ENCODE peak calls at places on chromosome 11, in six cellular contexts. P, Y, C, B, M and D are unnamed samples.

GRCh38 chr11:81007046-81007445 is 1566.2 kb upstream of the TENM4 start:
- DNase-seq in P (no peak), Y (no peak), C (no peak), B (no peak), M (no peak), D (no peak)

GRCh38 chr11:18329196-18329870 is 7.0 kb downstream of the GTF2H1 start:
- DNase-seq in P (no peak), Y (no peak), C (peak), B (no peak), M (no peak), D (no peak)

GRCh38 chr11:35623708-35624168 is 5.5 kb downstream of the FJX1 start:
- DNase-seq in P (no peak), Y (no peak), C (peak), B (no peak), M (no peak), D (no peak)

GRCh38 chr11:43578346-43579170 is 102.0 kb upstream of the HSD17B12 start:
- DNase-seq in P (no peak), Y (no peak), C (no peak), B (no peak), M (no peak), D (no peak)

GRCh38 chr11:26040339-26040738 is 291.6 kb upstream of the ANO3 start:
- DNase-seq in P (no peak), Y (no peak), C (no peak), B (no peak), M (no peak), D (no peak)

GRCh38 chr11:36361901-36362391 is 65.9 kb downstream of the PRR5L start:
- DNase-seq in P (no peak), Y (no peak), C (peak), B (no peak), M (peak), D (no peak)

GRCh38 chr11:132445966-132446365 is 1075.6 kb downstream of the NTM start:
- DNase-seq in P (no peak), Y (no peak), C (no peak), B (no peak), M (peak), D (no peak)

GRCh38 chr11:75524576-75525432 is 937 bp downstream of the GDPD5 start:
- DNase-seq in P (no peak), Y (no peak), C (peak), B (peak), M (no peak), D (no peak)

GRCh38 chr11:27179334-27179733 is 138.7 kb downstream of the BBOX1 start:
- DNase-seq in P (no peak), Y (no peak), C (no peak), B (no peak), M (no peak), D (no peak)

GRCh38 chr11:79152511-79152910 is 288.3 kb downstream of the TENM4 start:
- DNase-seq in P (no peak), Y (no peak), C (no peak), B (no peak), M (no peak), D (peak)

GRCh38 chr11:130209944-130210854 is 50.6 kb downstream of the ST14 start:
- DNase-seq in P (no peak), Y (no peak), C (no peak), B (no peak), M (no peak), D (no peak)

GRCh38 chr11:31720666-31721199 is 90.4 kb downstream of the PAX6 start:
- DNase-seq in P (no peak), Y (no peak), C (no peak), B (no peak), M (no peak), D (no peak)

GRCh38 chr11:70597751-70598377 is 199.5 kb downstream of the CTTN start:
- DNase-seq in P (no peak), Y (no peak), C (no peak), B (no peak), M (no peak), D (no peak)

GRCh38 chr11:15745266-15745665 is 611.1 kb downstream of the SOX6 start:
- DNase-seq in P (no peak), Y (no peak), C (no peak), B (no peak), M (no peak), D (no peak)

GRCh38 chr11:47448566-47449427 is at the start of gene RAPSN:
- DNase-seq in P (no peak), Y (peak), C (no peak), B (no peak), M (no peak), D (no peak)

GRCh38 chr11:94669032-94669431 is 99.1 kb upstream of the AMOTL1 start:
- DNase-seq in P (no peak), Y (no peak), C (no peak), B (no peak), M (no peak), D (no peak)

GRCh38 chr11:9001736-9002135 is 2.1 kb downstream of the NRIP3 start:
- DNase-seq in P (no peak), Y (no peak), C (peak), B (peak), M (peak), D (no peak)

GRCh38 chr11:11731311-11732083 is 109.7 kb upstream of the GALNT18 start:
- DNase-seq in P (no peak), Y (no peak), C (peak), B (no peak), M (no peak), D (peak)

GRCh38 chr11:70153133-70153727 is 49.9 kb upstream of the FADD start:
- DNase-seq in P (no peak), Y (no peak), C (no peak), B (no peak), M (no peak), D (no peak)

GRCh38 chr11:130806746-130807145 is 109.5 kb downstream of the SNX19 start:
- DNase-seq in P (no peak), Y (no peak), C (no peak), B (no peak), M (no peak), D (no peak)

GRCh38 chr11:111960916-111961315 is 23.8 kb downstream of the DIXDC1 start:
- DNase-seq in P (no peak), Y (no peak), C (peak), B (no peak), M (no peak), D (no peak)

GRCh38 chr11:130427581-130428211 is 713 bp downstream of the ADAMTS8 start:
- DNase-seq in P (no peak), Y (peak), C (no peak), B (no peak), M (no peak), D (no peak)

GRCh38 chr11:116533186-116533825 is 239.5 kb downstream of the BUD13 start:
- DNase-seq in P (no peak), Y (no peak), C (no peak), B (no peak), M (no peak), D (no peak)

GRCh38 chr11:113764522-113764921 is 9.0 kb downstream of the ZW10 start:
- DNase-seq in P (no peak), Y (no peak), C (no peak), B (no peak), M (no peak), D (no peak)

GRCh38 chr11:35158371-35159081 is 19.6 kb downstream of the CD44 start:
- DNase-seq in P (no peak), Y (no peak), C (no peak), B (no peak), M (no peak), D (no peak)

GRCh38 chr11:61168292-61168691 is 7.1 kb upstream of the VPS37C start:
- DNase-seq in P (no peak), Y (no peak), C (no peak), B (no peak), M (no peak), D (no peak)

GRCh38 chr11:65434057-65434666 is 11.6 kb downstream of the NEAT1 start:
- DNase-seq in P (no peak), Y (no peak), C (no peak), B (no peak), M (no peak), D (no peak)

GRCh38 chr11:114438303-114438702 is 964 bp upstream of the REXO2 start:
- DNase-seq in P (no peak), Y (no peak), C (no peak), B (no peak), M (no peak), D (no peak)

GRCh38 chr11:119210035-119210434 is 3.9 kb downstream of the CBL start:
- DNase-seq in P (no peak), Y (no peak), C (no peak), B (no peak), M (no peak), D (no peak)

GRCh38 chr11:32960553-32961164 is 55.0 kb upstream of the DEPDC7 start:
- DNase-seq in P (no peak), Y (no peak), C (peak), B (no peak), M (peak), D (no peak)

GRCh38 chr11:13238879-13239514 is 38.6 kb upstream of the BMAL1 start:
- DNase-seq in P (peak), Y (peak), C (peak), B (peak), M (no peak), D (peak)

GRCh38 chr11:33263549-33263948 is 6.4 kb downstream of the HIPK3 start:
- DNase-seq in P (no peak), Y (no peak), C (no peak), B (no peak), M (no peak), D (no peak)

GRCh38 chr11:68584097-68584496 is 100.2 kb upstream of the GAL start:
- DNase-seq in P (peak), Y (peak), C (no peak), B (peak), M (no peak), D (peak)

GRCh38 chr11:10322830-10323792 is 18.2 kb downstream of the ADM start:
- DNase-seq in P (no peak), Y (peak), C (peak), B (no peak), M (peak), D (peak)

GRCh38 chr11:119427279-119427678 is 4.3 kb upstream of the THY1 start:
- DNase-seq in P (no peak), Y (no peak), C (no peak), B (no peak), M (no peak), D (peak)